ENCODE peak calls at places on chromosomes 3 and 15, in seven cellular contexts. V is activated naive CD4-positive, alpha-beta T cell treated with Interleukin-2 at 50 U/mL for 16 hours; X is GM13976; T is stimulated activated CD8-positive, alpha-beta memory T cell treated with anti-CD3 and anti-CD28 coated beads, Interleukin-7, amount 100 ng/mL, for 1 hour; B is activated CD4-positive, alpha-beta T cell treated with anti-CD3 and anti-CD28 coated beads, Interleukin-2, amount 50 U/mL, for 1 hour; R is mesenteric fat pad; O is hepatocyte. W is an unnamed sample.

GRCh38 chr3:17039579-17039978 is 154.8 kb downstream of the PLCL2 start:
- DNase-seq in V (no peak), X (no peak), T (no peak), B (no peak), R (no peak), O (peak; percentile 30), W (no peak)

GRCh38 chr3:187705164-187705563 is 2.8 kb upstream of the RTP2 start:
- DNase-seq in V (no peak), X (no peak), T (no peak), B (no peak), R (no peak), O (no peak), W (no peak)

GRCh38 chr3:101725192-101725889 is 927 bp downstream of the CEP97 start:
- DNase-seq in V (peak; percentile 41), X (no peak), T (no peak), B (peak; percentile 19), R (no peak), O (peak; percentile 36), W (no peak)

GRCh38 chr15:81054236-81054635 is 53.5 kb downstream of the TLNRD1 start:
- DNase-seq in V (no peak), X (no peak), T (no peak), B (no peak), R (no peak), O (no peak), W (no peak)

GRCh38 chr3:123411340-123412040 is 37.4 kb downstream of the ADCY5 start:
- DNase-seq in V (no peak), X (no peak), T (no peak), B (no peak), R (no peak), O (peak; percentile 63), W (no peak)

GRCh38 chr3:160133757-160134156 is 91.5 kb upstream of the C3orf80 start:
- DNase-seq in V (no peak), X (no peak), T (no peak), B (no peak), R (no peak), O (no peak), W (no peak)

GRCh38 chr15:83605049-83605448 is 48.9 kb upstream of the ADAMTSL3 start:
- DNase-seq in V (no peak), X (no peak), T (no peak), B (no peak), R (no peak), O (no peak), W (no peak)

GRCh38 chr3:11391930-11392688 is 119.9 kb downstream of the ATG7 start:
- DNase-seq in V (no peak), X (no peak), T (no peak), B (no peak), R (no peak), O (no peak), W (no peak)

GRCh38 chr3:155308831-155309230 is 15.3 kb upstream of the STRIT1 start:
- DNase-seq in V (no peak), X (no peak), T (no peak), B (no peak), R (no peak), O (no peak), W (no peak)

GRCh38 chr3:33826206-33826605 is 27.8 kb downstream of the PDCD6IP start:
- DNase-seq in V (no peak), X (no peak), T (no peak), B (no peak), R (no peak), O (no peak), W (no peak)

GRCh38 chr15:57323806-57324589 is 52.3 kb upstream of the CGNL1 start:
- DNase-seq in V (no peak), X (peak; percentile 70), T (no peak), B (no peak), R (no peak), O (peak; percentile 83), W (no peak)

GRCh38 chr3:79405183-79405582 is 362.6 kb downstream of the ROBO1 start:
- DNase-seq in V (no peak), X (no peak), T (no peak), B (no peak), R (no peak), O (peak; percentile 4), W (no peak)

GRCh38 chr3:62143843-62144450 is 229.4 kb downstream of the FEZF2 start:
- DNase-seq in V (no peak), X (no peak), T (no peak), B (no peak), R (no peak), O (no peak), W (no peak)

GRCh38 chr15:51842852-51843737 is 13.6 kb downstream of the TMOD3 start:
- DNase-seq in V (peak; percentile 19), X (no peak), T (no peak), B (no peak), R (no peak), O (peak; percentile 41), W (no peak)

GRCh38 chr15:54374184-54374947 is 396.1 kb downstream of the UNC13C start:
- DNase-seq in V (no peak), X (no peak), T (no peak), B (no peak), R (no peak), O (no peak), W (no peak)

GRCh38 chr15:74425634-74426033 is 8.1 kb downstream of the SEMA7A start:
- DNase-seq in V (no peak), X (no peak), T (no peak), B (no peak), R (no peak), O (no peak), W (no peak)

GRCh38 chr3:119434703-119435102 is 28.7 kb downstream of the TMEM39A start:
- DNase-seq in V (no peak), X (no peak), T (no peak), B (no peak), R (no peak), O (no peak), W (no peak)

GRCh38 chr3:149089395-149089794 is 3.1 kb upstream of the HLTF start:
- DNase-seq in V (no peak), X (no peak), T (no peak), B (no peak), R (no peak), O (no peak), W (no peak)

GRCh38 chr15:77531191-77532000 is 101.3 kb downstream of the LINGO1 start:
- DNase-seq in V (no peak), X (no peak), T (no peak), B (no peak), R (no peak), O (no peak), W (no peak)

GRCh38 chr3:46926871-46927717 is 49.5 kb downstream of the CCDC12 start:
- DNase-seq in V (no peak), X (peak; percentile 87), T (no peak), B (no peak), R (peak; percentile 79), O (peak; percentile 3), W (no peak)

GRCh38 chr15:44243829-44244228 is 44.7 kb upstream of the GOLM2 start:
- DNase-seq in V (no peak), X (no peak), T (no peak), B (no peak), R (no peak), O (no peak), W (no peak)

GRCh38 chr3:16060945-16061344 is 113.5 kb upstream of the GALNT15 start:
- DNase-seq in V (no peak), X (no peak), T (no peak), B (no peak), R (no peak), O (peak; percentile 35), W (no peak)

GRCh38 chr3:43364494-43364893 is 78.2 kb downstream of the SNRK start:
- DNase-seq in V (no peak), X (no peak), T (no peak), B (no peak), R (no peak), O (no peak), W (no peak)

GRCh38 chr3:115615001-115615447 is 8.3 kb upstream of the GAP43 start:
- DNase-seq in V (no peak), X (no peak), T (no peak), B (no peak), R (no peak), O (peak; percentile 17), W (no peak)

GRCh38 chr3:42366550-42366949 is 43.9 kb downstream of the LYZL4 start:
- DNase-seq in V (no peak), X (no peak), T (no peak), B (no peak), R (no peak), O (no peak), W (no peak)

GRCh38 chr3:37544869-37545352 is 316.8 kb upstream of the CTDSPL start:
- DNase-seq in V (no peak), X (no peak), T (no peak), B (no peak), R (no peak), O (no peak), W (no peak)

GRCh38 chr3:24810881-24811280 is 316.2 kb upstream of the THRB start:
- DNase-seq in V (no peak), X (no peak), T (no peak), B (no peak), R (no peak), O (peak; percentile 12), W (no peak)

GRCh38 chr3:42755681-42756578 is 17.1 kb downstream of the CCDC13 start:
- DNase-seq in V (no peak), X (no peak), T (no peak), B (peak; percentile 13), R (peak; percentile 26), O (peak; percentile 67), W (no peak)

W was measured in vagina.